ENCODE peak calls at places on chromosome 7, in five cellular contexts. P, Z, T, F and J are unnamed samples.

GRCh38 chr7:112080441-112080840 is 125.8 kb downstream of the DOCK4 start:
- DNase-seq in P (no peak), Z (no peak), T (peak), F (no peak), J (peak)

GRCh38 chr7:22193361-22194016 is 163.5 kb downstream of the RAPGEF5 start:
- DNase-seq in P (peak), Z (no peak), T (peak), F (no peak), J (no peak)

GRCh38 chr7:131480384-131481315 is 75.8 kb downstream of the PODXL start:
- DNase-seq in P (no peak), Z (no peak), T (no peak), F (no peak), J (peak)

GRCh38 chr7:157022681-157023588 is 12.5 kb upstream of the MNX1 start:
- DNase-seq in P (no peak), Z (no peak), T (no peak), F (peak), J (no peak)

GRCh38 chr7:106599343-106599698 is 61.6 kb downstream of the CCDC71L start:
- DNase-seq in P (no peak), Z (no peak), T (no peak), F (no peak), J (no peak)

GRCh38 chr7:75819711-75820110 is 6.1 kb upstream of the CCL24 start:
- DNase-seq in P (no peak), Z (no peak), T (no peak), F (no peak), J (no peak)

GRCh38 chr7:157494506-157495176 is 157.8 kb downstream of the DNAJB6 start:
- DNase-seq in P (no peak), Z (no peak), T (no peak), F (peak), J (no peak)

GRCh38 chr7:119472398-119473038 is 800.5 kb upstream of the KCND2 start:
- DNase-seq in P (no peak), Z (peak), T (no peak), F (no peak), J (no peak)

GRCh38 chr7:14999331-14999730 is 96.8 kb upstream of the DGKB start:
- DNase-seq in P (no peak), Z (no peak), T (no peak), F (no peak), J (no peak)

GRCh38 chr7:152663926-152664325 is 12.0 kb downstream of the XRCC2 start:
- DNase-seq in P (no peak), Z (no peak), T (no peak), F (no peak), J (no peak)

GRCh38 chr7:22359156-22359697 is 2.3 kb upstream of the RAPGEF5 start:
- DNase-seq in P (no peak), Z (no peak), T (no peak), F (no peak), J (no peak)

GRCh38 chr7:116772423-116772852 is 89.9 kb upstream of the CAPZA2 start:
- DNase-seq in P (no peak), Z (no peak), T (peak), F (no peak), J (peak)

GRCh38 chr7:104966022-104966421 is 48.0 kb upstream of the KMT2E start:
- DNase-seq in P (no peak), Z (no peak), T (no peak), F (no peak), J (no peak)

GRCh38 chr7:128318696-128319095 is 25.0 kb downstream of the RBM28 start:
- DNase-seq in P (no peak), Z (no peak), T (no peak), F (no peak), J (no peak)

GRCh38 chr7:31887006-31887405 is 183.2 kb downstream of the PDE1C start:
- DNase-seq in P (no peak), Z (no peak), T (no peak), F (no peak), J (no peak)

GRCh38 chr7:108455833-108456677 is at the start of gene NRCAM:
- DNase-seq in P (peak), Z (peak), T (no peak), F (peak), J (peak)

GRCh38 chr7:42893341-42894242 is 18.3 kb downstream of the C7orf25 start:
- DNase-seq in P (no peak), Z (no peak), T (no peak), F (no peak), J (no peak)

GRCh38 chr7:26993816-26994810 is 101.7 kb downstream of the HOXA1 start:
- DNase-seq in P (no peak), Z (no peak), T (peak), F (no peak), J (no peak)

GRCh38 chr7:155490697-155491628 is 33.0 kb downstream of the EN2 start:
- DNase-seq in P (peak), Z (no peak), T (no peak), F (peak), J (no peak)

GRCh38 chr7:99409814-99410213 is 1.0 kb downstream of the BUD31 start:
- DNase-seq in P (no peak), Z (no peak), T (no peak), F (no peak), J (no peak)

GRCh38 chr7:159028456-159029401 is 115.9 kb downstream of the VIPR2 start:
- DNase-seq in P (peak), Z (no peak), T (no peak), F (no peak), J (no peak)

GRCh38 chr7:46197833-46198540 is 276.9 kb upstream of the IGFBP3 start:
- DNase-seq in P (no peak), Z (no peak), T (no peak), F (no peak), J (no peak)

GRCh38 chr7:137847418-137848050 is 760 bp upstream of the DGKI start:
- DNase-seq in P (no peak), Z (no peak), T (no peak), F (no peak), J (no peak)

GRCh38 chr7:102196028-102196427 is 90.6 kb upstream of the SH2B2 start:
- DNase-seq in P (no peak), Z (no peak), T (no peak), F (no peak), J (no peak)

GRCh38 chr7:55965805-55966421 is 1.5 kb downstream of the NIPSNAP2 start:
- DNase-seq in P (no peak), Z (no peak), T (peak), F (no peak), J (no peak)

GRCh38 chr7:130273081-130273699 is 6.5 kb downstream of the CPA2 start:
- DNase-seq in P (no peak), Z (no peak), T (no peak), F (no peak), J (no peak)

GRCh38 chr7:30469303-30469702 is 9.3 kb downstream of the NOD1 start:
- DNase-seq in P (peak), Z (peak), T (peak), F (peak), J (peak)

GRCh38 chr7:25553005-25553404 is 324.7 kb upstream of the NPVF start:
- DNase-seq in P (no peak), Z (no peak), T (no peak), F (no peak), J (no peak)

GRCh38 chr7:23471090-23471859 is 984 bp upstream of the IGF2BP3 start:
- DNase-seq in P (no peak), Z (peak), T (no peak), F (no peak), J (peak)